ENCODE peak calls at places on chromosome 3, in nine cellular contexts. N is cardiac muscle cell; E is IMR-90; Y is kidney; Q is CD8-positive, alpha-beta T cell; H is AG04450; R is mucosa of descending colon; W is CD8-positive, alpha-beta memory T cell; U is mesendoderm. Z is an unnamed sample.

GRCh38 chr3:99344216-99344615 is 294.2 kb upstream of the COL8A1 start:
- DNase-seq in N (no peak), R (no peak), W (no peak), U (no peak), Q (no peak), E (peak), Y (no peak), H (no peak), Z (no peak)

GRCh38 chr3:72310028-72310987 is 525.4 kb upstream of the PROK2 start:
- DNase-seq in Y (peak), E (peak), N (no peak), U (no peak), Q (peak), R (peak), H (peak), W (no peak), Z (peak)

GRCh38 chr3:44845528-44846520 is 15.9 kb upstream of the TMEM42 start:
- DNase-seq in W (no peak), E (peak), N (peak), R (no peak), Y (no peak), Q (no peak), H (no peak), U (peak), Z (no peak)

GRCh38 chr3:21826416-21826815 is 75.4 kb upstream of the ZNF385D start:
- DNase-seq in E (no peak), N (no peak), U (peak), H (no peak), Q (no peak), Y (no peak), R (no peak), W (no peak), Z (no peak)

GRCh38 chr3:46098319-46098761 is 71.1 kb upstream of the XCR1 start:
- DNase-seq in U (no peak), Q (peak), E (peak), N (no peak), W (no peak), R (no peak), Y (no peak), H (no peak), Z (no peak)

GRCh38 chr3:11603628-11604027 is 40.1 kb downstream of the VGLL4 start:
- DNase-seq in E (peak), R (no peak), U (peak), Q (no peak), W (no peak), Y (no peak), H (peak), N (no peak), Z (no peak)

GRCh38 chr3:135806342-135806741 is 159.2 kb upstream of the PPP2R3A start:
- DNase-seq in R (no peak), U (no peak), W (no peak), E (no peak), Q (no peak), H (no peak), Y (no peak), N (no peak), Z (no peak)

GRCh38 chr3:72145506-72146380 is 360.8 kb upstream of the PROK2 start:
- DNase-seq in E (peak), N (no peak), W (no peak), H (no peak), U (peak), Q (no peak), R (no peak), Y (no peak), Z (peak)

GRCh38 chr3:154273381-154273780 is 50.9 kb downstream of the DHX36 start:
- DNase-seq in U (no peak), Y (no peak), N (no peak), R (no peak), H (no peak), E (no peak), W (no peak), Q (no peak), Z (no peak)

GRCh38 chr3:120449701-120450216 is 1.0 kb downstream of the FSTL1 start:
- DNase-seq in R (no peak), Y (no peak), U (no peak), H (no peak), Q (no peak), E (peak), W (no peak), N (peak), Z (no peak)

GRCh38 chr3:149015383-149015782 is 24.0 kb downstream of the GYG1 start:
- DNase-seq in W (no peak), Q (no peak), Y (no peak), H (no peak), N (no peak), E (peak), R (no peak), U (no peak), Z (no peak)

GRCh38 chr3:149018247-149018646 is 26.9 kb downstream of the GYG1 start:
- DNase-seq in R (no peak), N (no peak), W (no peak), U (no peak), Q (no peak), Y (no peak), H (no peak), E (peak), Z (no peak)

GRCh38 chr3:149013726-149014125 is 22.4 kb downstream of the GYG1 start:
- DNase-seq in U (no peak), H (no peak), R (no peak), E (no peak), Y (no peak), Q (no peak), W (no peak), N (no peak), Z (no peak)

GRCh38 chr3:149016669-149017541 is 25.6 kb downstream of the GYG1 start:
- DNase-seq in Y (no peak), E (peak), R (no peak), H (peak), N (no peak), W (no peak), Q (no peak), U (no peak), Z (no peak)

DNA sequence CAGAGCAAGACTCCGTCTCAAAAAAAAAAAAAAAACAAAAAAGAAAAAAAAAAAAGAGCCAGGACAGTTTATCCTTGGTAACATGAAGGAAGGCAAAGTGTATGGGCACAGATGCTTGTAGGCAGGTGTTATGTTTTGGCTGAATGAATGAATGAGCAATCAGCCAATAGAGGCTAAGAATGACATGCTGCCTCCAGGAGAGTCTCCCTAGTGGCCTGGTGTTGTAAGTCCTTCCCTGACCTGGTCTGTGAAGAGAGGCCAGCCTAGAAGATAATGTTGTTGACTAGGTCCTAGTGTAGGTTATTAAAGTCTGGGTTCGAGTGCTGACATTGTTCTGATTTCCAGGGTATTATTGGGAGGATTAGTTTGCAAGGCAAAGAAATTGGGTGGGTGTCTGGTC is 24.9 kb downstream of the GYG1 start:
- DNase-seq in U (no peak), R (no peak), W (no peak), H (no peak), Q (no peak), N (no peak), Y (no peak), E (no peak), Z (no peak)
- H3K4me3 ChIP-seq in U (no peak), R (no peak), W (no peak), H (no peak), Q (no peak), N (no peak), Y (no peak), E (no peak), Z (no peak)

GRCh38 chr3:37863949-37864822 is 2.5 kb downstream of the CTDSPL start:
- DNase-seq in R (no peak), U (peak), W (no peak), Y (no peak), H (no peak), E (no peak), Q (no peak), N (no peak), Z (no peak)
- H3K4me3 ChIP-seq in R (no peak), U (no peak), W (no peak), Y (peak), H (peak), E (no peak), Q (no peak), N (no peak), Z (no peak)

DNA sequence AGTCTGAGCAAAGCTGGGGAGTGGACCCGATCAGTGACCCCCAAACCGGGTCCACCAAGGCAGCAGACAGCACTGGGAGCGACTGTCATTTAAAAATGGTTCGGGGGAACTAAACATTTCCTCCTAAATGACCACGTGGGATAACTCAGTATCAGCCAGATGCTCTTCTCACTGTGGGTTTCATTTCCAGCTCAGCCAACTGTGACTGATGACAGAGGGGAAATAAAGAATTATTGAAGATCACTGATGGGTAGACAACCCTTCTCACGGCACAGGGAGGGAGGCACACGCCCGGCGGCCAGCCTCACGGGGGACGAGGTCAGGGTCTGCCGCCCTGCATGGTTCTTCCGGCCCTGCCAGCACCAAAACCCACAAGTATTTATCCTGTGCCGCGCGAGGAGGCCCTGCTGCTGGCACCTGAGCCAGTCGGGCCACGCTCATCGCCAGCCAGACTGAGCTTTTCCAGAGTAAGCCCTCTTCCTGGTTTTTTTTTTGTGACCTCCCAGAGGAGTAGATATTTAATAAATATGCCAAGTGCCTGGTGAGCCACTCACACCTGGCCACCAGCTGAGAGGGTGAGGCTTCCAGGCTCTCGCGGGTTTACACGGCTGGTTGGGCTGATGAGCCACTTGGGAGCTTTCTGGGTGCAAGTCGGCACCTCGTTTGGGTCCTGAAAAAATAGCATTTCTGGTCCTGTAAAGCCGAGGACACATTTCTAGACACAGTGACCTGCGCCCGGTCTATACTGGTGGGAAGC is 6.2 kb downstream of the MELTF start:
- DNase-seq in R (no peak), Q (no peak), N (no peak), Y (no peak), H (no peak), W (no peak), U (no peak), E (no peak), Z (peak)
- H3K4me3 ChIP-seq in R (no peak), Q (no peak), N (no peak), Y (no peak), H (no peak), W (no peak), U (no peak), E (no peak), Z (peak)

DNA sequence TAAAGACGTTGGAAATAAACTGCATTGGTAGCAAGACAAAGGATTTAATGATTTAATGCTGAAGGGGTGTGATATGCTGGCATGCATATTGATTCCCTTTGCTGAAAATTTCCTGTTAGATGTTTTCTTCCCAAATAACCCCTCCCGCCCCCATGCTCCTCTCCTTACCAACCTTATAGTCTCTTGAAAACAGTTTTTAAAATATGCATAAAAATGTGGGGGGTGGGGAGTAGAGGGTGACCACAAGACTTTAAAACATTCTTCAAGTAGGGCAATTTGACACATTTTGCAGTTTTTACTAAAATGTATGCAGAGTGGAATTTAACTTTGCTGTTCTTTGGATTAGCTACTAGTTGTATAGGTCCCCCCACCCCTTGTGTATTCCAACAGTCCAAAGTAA is 887 bp downstream of the RARB start:
- DNase-seq in N (no peak), W (no peak), H (no peak), U (no peak), Y (no peak), E (no peak), R (no peak), Q (no peak), Z (no peak)
- H3K4me3 ChIP-seq in N (peak), W (no peak), H (peak), U (no peak), Y (peak), E (no peak), R (no peak), Q (no peak), Z (no peak)

GRCh38 chr3:13282528-13282985 is 137.6 kb downstream of the NUP210 start:
- DNase-seq in Q (no peak), Y (no peak), N (peak), W (no peak), U (peak), R (no peak), H (no peak), E (no peak), Z (no peak)

GRCh38 chr3:13285007-13285567 is 135.0 kb downstream of the NUP210 start:
- DNase-seq in W (no peak), H (no peak), Y (peak), U (no peak), N (no peak), E (no peak), Q (no peak), R (no peak), Z (no peak)

GRCh38 chr3:13283877-13284264 is 136.3 kb downstream of the NUP210 start:
- DNase-seq in W (no peak), Q (no peak), R (no peak), U (no peak), N (no peak), E (no peak), Y (no peak), H (no peak), Z (no peak)

GRCh38 chr3:13281657-13282527 is 138.2 kb downstream of the NUP210 start:
- DNase-seq in U (peak), N (peak), Y (no peak), Q (no peak), W (no peak), E (no peak), R (no peak), H (no peak), Z (no peak)

GRCh38 chr3:13282986-13283876 is 136.9 kb downstream of the NUP210 start:
- DNase-seq in R (no peak), Q (no peak), Y (peak), N (peak), E (no peak), W (no peak), H (no peak), U (peak), Z (no peak)
- H3K4me3 ChIP-seq in R (no peak), Q (no peak), Y (peak), N (peak), E (no peak), W (no peak), H (no peak), U (no peak), Z (no peak)

DNA sequence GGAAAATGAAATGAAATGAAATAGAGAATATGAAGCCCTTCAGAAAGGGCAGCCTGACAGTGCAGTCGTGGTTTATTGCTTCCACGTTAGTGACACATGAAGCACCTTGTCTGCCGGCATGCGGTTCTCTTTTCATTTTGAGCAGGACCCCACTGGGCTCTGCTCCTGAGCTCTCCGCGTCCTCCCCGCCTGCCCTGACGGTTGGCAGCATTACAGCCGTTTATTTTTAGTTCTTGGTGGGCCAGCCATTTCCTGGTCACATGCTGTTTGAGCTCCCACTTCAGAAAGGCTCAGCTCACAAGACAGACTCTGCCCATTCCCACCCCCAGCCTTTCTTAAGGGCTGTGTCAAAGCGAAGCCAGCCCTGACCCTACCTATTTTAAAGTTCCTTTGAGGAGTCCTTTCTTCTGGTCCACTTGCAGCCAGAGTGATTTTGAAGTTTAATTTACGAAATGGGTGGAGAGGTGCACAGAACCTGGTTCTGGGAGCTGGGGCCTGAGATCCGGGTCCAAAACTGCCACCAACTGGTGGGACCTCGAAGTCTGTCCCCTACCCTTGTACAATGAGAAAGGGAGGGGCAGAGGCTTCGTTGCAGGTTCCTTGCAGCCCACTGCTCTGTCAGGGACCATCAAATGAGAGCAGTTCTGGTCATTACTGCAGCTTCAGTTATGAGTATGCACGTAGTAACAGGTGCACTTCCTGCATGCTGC is 60.1 kb downstream of the MGLL start:
- DNase-seq in Q (no peak), U (no peak), N (peak), H (no peak), R (peak), E (no peak), Y (peak), W (no peak), Z (no peak)
- H3K4me3 ChIP-seq in Q (no peak), U (no peak), N (no peak), H (no peak), R (no peak), E (no peak), Y (no peak), W (no peak), Z (no peak)

GRCh38 chr3:57838627-57839026 is 82.5 kb downstream of the SLMAP start:
- DNase-seq in R (no peak), W (no peak), E (no peak), H (no peak), Y (no peak), U (no peak), N (no peak), Q (no peak), Z (no peak)
- H3K4me3 ChIP-seq in R (no peak), W (no peak), E (no peak), H (no peak), Y (no peak), U (no peak), N (no peak), Q (no peak), Z (no peak)

GRCh38 chr3:13550791-13551360 is 2.0 kb downstream of the FBLN2 start:
- DNase-seq in Y (peak), N (no peak), U (no peak), E (no peak), W (no peak), H (no peak), R (no peak), Q (no peak), Z (no peak)
- H3K4me3 ChIP-seq in Y (no peak), N (no peak), U (no peak), E (no peak), W (no peak), H (no peak), R (no peak), Q (no peak), Z (no peak)

GRCh38 chr3:67076607-67077006 is 78.5 kb downstream of the KBTBD8 start:
- DNase-seq in U (no peak), N (no peak), H (no peak), E (no peak), Y (no peak), Q (no peak), W (no peak), R (no peak), Z (no peak)

GRCh38 chr3:67075295-67075694 is 77.2 kb downstream of the KBTBD8 start:
- DNase-seq in W (no peak), H (no peak), R (no peak), Q (no peak), Y (no peak), U (no peak), E (no peak), N (no peak), Z (no peak)

GRCh38 chr3:67077656-67078055 is 79.5 kb downstream of the KBTBD8 start:
- DNase-seq in E (peak), Y (no peak), R (no peak), N (no peak), W (no peak), U (no peak), H (no peak), Q (no peak), Z (no peak)

DNA sequence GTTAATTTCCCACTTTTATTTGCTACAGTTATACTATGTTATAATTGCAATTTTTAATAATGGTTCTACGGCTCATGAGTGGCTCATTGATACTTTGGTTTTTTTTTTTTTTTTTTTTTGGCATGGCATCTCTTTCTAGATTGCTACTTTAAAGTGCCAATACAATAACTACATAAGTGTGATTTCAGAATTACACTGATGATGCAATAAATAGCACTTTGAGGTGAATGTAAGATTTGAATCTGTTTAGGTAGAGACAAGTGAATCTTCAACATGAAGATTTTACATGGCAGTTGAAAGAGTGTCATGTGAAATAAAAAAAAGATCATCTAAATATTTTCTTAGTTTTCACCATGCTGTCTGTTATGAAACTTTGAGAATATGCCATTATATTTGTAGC is 75.7 kb downstream of the KBTBD8 start:
- DNase-seq in E (no peak), R (no peak), U (no peak), W (no peak), Y (no peak), Q (no peak), H (no peak), N (no peak), Z (no peak)
- H3K4me3 ChIP-seq in E (no peak), R (no peak), U (no peak), W (no peak), Y (no peak), Q (no peak), H (no peak), N (no peak), Z (no peak)